ENCODE peak calls at places on chromosomes 13 and 19, in four cellular contexts. M, D, U and E are unnamed samples.

GRCh38 chr13:34349091-34349722 is 531.3 kb downstream of the RFC3 start:
- DNase-seq in M (no peak), D (no peak), U (no peak), E (peak; percentile 96)

GRCh38 chr13:21039097-21039800 is 22.1 kb downstream of the LATS2 start:
- DNase-seq in M (no peak), D (no peak), U (no peak), E (peak; percentile 30)

GRCh38 chr19:35267818-35268545 is 780 bp upstream of the USF2 start:
- DNase-seq in M (peak; percentile 91), D (peak; percentile 86), U (peak; percentile 88), E (peak; percentile 80)

GRCh38 chr13:75877092-75877491 is 241.0 kb downstream of the LMO7 start:
- DNase-seq in M (no peak), D (no peak), U (no peak), E (no peak)

GRCh38 chr13:105370011-105370645 is 1165.3 kb downstream of the EFNB2 start:
- DNase-seq in M (no peak), D (no peak), U (no peak), E (peak; percentile 8)

GRCh38 chr13:47598340-47598911 is 402.6 kb downstream of the SUCLA2 start:
- DNase-seq in M (no peak), D (no peak), U (no peak), E (no peak)

GRCh38 chr19:48964205-48965032 is 690 bp upstream of the FTL start:
- DNase-seq in M (no peak), D (peak; percentile 41), U (peak; percentile 56), E (peak; percentile 21)

GRCh38 chr19:23440791-23441190 is 45.5 kb upstream of the ZNF91 start:
- DNase-seq in M (no peak), D (no peak), U (no peak), E (peak; percentile 0)

GRCh38 chr13:63481334-63481733 is 2065.7 kb upstream of the PCDH20 start:
- DNase-seq in M (no peak), D (no peak), U (no peak), E (peak; percentile 76)

GRCh38 chr13:35630551-35631275 is 154.2 kb upstream of the MAB21L1 start:
- DNase-seq in M (no peak), D (no peak), U (no peak), E (peak; percentile 65)

GRCh38 chr13:28423010-28423409 is 71.9 kb downstream of the FLT1 start:
- DNase-seq in M (no peak), D (no peak), U (peak; percentile 75), E (no peak)

GRCh38 chr19:35029737-35030256 is 473 bp upstream of the SCN1B start:
- DNase-seq in M (no peak), D (no peak), U (no peak), E (no peak)

GRCh38 chr13:73136776-73137175 is 78.0 kb downstream of the KLF5 start:
- DNase-seq in M (no peak), D (no peak), U (no peak), E (no peak)

GRCh38 chr19:54937926-54938325 is 9.4 kb downstream of the NLRP7 start:
- DNase-seq in M (no peak), D (no peak), U (no peak), E (no peak)

GRCh38 chr19:58212336-58213074 is 16.2 kb upstream of the ZNF544 start:
- DNase-seq in M (no peak), D (no peak), U (no peak), E (no peak)
- H3K9me3 ChIP-seq in M (peaks cover 15% of the 10 kb centered on the region), D (peaks cover 50% of the 10 kb centered on the region), U (peaks cover 100% of the 10 kb centered on the region), E (peaks cover 4% of the 10 kb centered on the region)

GRCh38 chr19:3463039-3463958 is 17.0 kb downstream of the SMIM24 start:
- DNase-seq in M (no peak), D (no peak), U (no peak), E (no peak)
- TF ChIP-seq CTCF in M (no peak), D (no peak), U (no peak), E (no peak)

GRCh38 chr13:80132741-80133601 is 208.0 kb downstream of the SPRY2 start:
- DNase-seq in M (no peak), D (peak; percentile 35), U (peak; percentile 55), E (peak; percentile 85)
- H3K4me3 ChIP-seq in M (no peak overlapping the region), D (no peak overlapping the region), U (peak overlapping the region; percentile 35), E (peak overlapping the region; percentile 19)

GRCh38 chr19:28633223-28634030 is 579.5 kb downstream of the UQCRFS1 start:
- DNase-seq in M (no peak), D (no peak), U (peak; percentile 60), E (peak; percentile 77)

GRCh38 chr19:28634837-28635236 is 578.1 kb downstream of the UQCRFS1 start:
- DNase-seq in M (no peak), D (no peak), U (no peak), E (no peak)

GRCh38 chr19:28634031-28634328 is 579.0 kb downstream of the UQCRFS1 start:
- DNase-seq in M (no peak), D (no peak), U (no peak), E (no peak)

GRCh38 chr19:28631931-28632330 is 581.0 kb downstream of the UQCRFS1 start:
- DNase-seq in M (no peak), D (no peak), U (no peak), E (no peak)

DNA sequence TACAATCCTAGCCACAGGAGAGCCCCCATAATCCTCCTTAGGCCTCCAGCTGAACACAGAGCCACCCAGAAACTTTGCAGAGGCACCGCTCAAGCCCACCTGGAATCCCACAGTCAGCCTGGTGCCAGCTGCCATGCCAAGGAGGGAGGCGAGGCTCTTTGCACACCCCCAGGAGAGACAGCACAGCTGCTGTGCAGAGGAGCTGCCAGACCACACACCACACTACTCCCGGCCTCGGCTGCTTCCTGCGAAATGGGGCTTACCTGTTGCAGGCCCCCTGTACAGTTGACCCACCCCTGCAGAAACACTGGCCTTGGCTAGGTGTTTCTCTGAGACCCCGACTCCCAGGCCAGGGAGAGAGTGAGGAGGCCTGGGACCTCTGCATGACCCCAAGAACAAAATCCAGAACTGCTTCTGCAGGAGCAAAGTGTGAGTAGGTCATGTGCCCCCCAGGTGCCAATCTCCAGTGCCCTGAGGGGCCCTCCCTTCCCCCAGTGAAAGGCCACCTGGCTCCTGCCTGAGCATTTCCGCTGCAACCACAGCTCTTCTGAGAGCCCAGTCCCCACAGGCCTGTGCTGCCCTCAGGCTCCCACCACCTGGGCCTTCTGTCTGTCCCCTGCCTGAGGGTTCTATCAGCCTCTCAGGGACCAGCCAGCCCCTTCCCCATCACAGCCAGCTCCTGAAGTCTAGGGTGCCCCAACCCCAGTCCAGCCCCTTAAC is 580.4 kb downstream of the UQCRFS1 start:
- DNase-seq in M (no peak), D (no peak), U (no peak), E (no peak)
- H3K9me3 ChIP-seq in M (no peaks in the 10 kb centered on the region), D (no peaks in the 10 kb centered on the region), U (no peaks in the 10 kb centered on the region), E (no peaks in the 10 kb centered on the region)

GRCh38 chr13:97945792-97946419 is 7.6 kb upstream of the IPO5 start:
- DNase-seq in M (no peak), D (no peak), U (no peak), E (no peak)
- TF ChIP-seq CTCF in M (no peak), D (no peak), U (no peak), E (no peak)

DNA sequence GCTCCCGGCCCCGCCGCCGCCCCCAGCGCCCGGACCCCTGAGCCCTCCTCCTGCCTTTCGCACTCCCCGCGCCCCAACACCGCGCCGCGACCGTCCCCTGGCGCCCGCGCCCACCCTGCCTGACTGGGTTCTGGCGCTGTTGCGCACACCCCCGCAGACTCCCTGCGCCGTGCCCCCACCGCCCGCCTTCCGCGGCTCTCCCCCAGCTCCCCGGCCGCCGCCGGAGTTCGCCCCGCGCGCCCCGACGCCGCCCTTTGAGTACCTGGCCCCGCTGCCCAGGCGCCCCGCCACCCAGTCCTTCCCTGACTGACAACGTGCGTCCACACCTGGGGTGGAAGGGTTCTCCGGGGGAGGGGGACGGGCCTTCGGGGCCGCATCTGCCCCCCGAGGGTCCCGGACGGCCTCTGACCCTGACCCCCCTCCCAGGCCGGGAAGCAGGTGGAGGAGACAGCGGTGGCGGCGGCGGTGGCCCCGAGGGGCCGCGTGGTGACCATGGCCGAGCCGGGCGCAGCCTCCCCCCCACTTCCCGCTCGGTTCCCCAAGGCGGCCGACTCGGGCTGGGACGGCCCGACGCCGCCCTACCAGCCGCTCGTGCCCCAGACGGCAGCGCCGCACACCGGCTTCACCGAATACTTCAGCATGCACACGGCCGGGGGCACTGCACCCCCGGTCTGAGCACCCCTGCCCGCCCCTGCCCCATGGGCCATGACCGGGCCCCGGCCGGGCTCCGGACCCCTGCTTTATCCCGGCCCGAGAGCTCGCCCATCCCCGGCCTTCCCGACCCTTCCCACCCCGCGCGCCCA is 1.4 kb upstream of the MEGF8 start:
- DNase-seq in M (peak; percentile 71), D (peak; percentile 42), U (no peak), E (no peak)
- H3K4me3 ChIP-seq in M (no peak overlapping the region), D (peak overlapping the region; percentile 93), U (peak overlapping the region; percentile 98), E (peak overlapping the region; percentile 4)

GRCh38 chr13:55553736-55554135 is 1587.0 kb upstream of the PRR20A start:
- DNase-seq in M (no peak), D (no peak), U (no peak), E (no peak)
- H3K9me3 ChIP-seq in M (no peaks in the 10 kb centered on the region), D (no peaks in the 10 kb centered on the region), U (no peaks in the 10 kb centered on the region), E (no peaks in the 10 kb centered on the region)